ENCODE peak calls at places on chromosomes 11 and 22, in nine cellular contexts. C is left colon, Y is small intestine, Z is esophagus squamous epithelium, J is LHCN-M2, D is left lung, O is transverse colon, H is ecto neural progenitor cell, A is NCI-H2081. Q is an unnamed sample.

GRCh38 chr11:40162901-40163300 is 1296.6 kb downstream of the LRRC4C start:
- DNase-seq in D (no peak), H (no peak), A (no peak), J (no peak), Y (no peak), C (no peak), Z (no peak), O (no peak), Q (no peak)

GRCh38 chr11:88301478-88302140 is 35.9 kb downstream of the CTSC start:
- DNase-seq in O (no peak), D (no peak), A (no peak), Z (no peak), Y (no peak), C (no peak), H (no peak), J (no peak), Q (no peak)

GRCh38 chr11:79221417-79222130 is 219.3 kb downstream of the TENM4 start:
- DNase-seq in A (no peak), O (no peak), C (no peak), J (no peak), D (no peak), Y (no peak), H (no peak), Z (no peak), Q (no peak)

GRCh38 chr11:129950319-129951034 is 52.2 kb downstream of the PRDM10 start:
- DNase-seq in H (no peak), A (no peak), J (no peak), Z (no peak), C (peak; percentile 26), D (no peak), O (peak; percentile 24), Y (no peak), Q (no peak)

GRCh38 chr11:5620606-5621521 is 3.9 kb upstream of the TRIM34 start:
- DNase-seq in J (peak; percentile 90), D (no peak), Z (no peak), C (no peak), A (no peak), O (no peak), H (no peak), Y (peak; percentile 74), Q (no peak)

GRCh38 chr11:20117291-20117690 is 43.0 kb downstream of the DBX1 start:
- DNase-seq in Y (no peak), A (no peak), Z (no peak), C (no peak), O (no peak), J (no peak), H (no peak), D (no peak), Q (no peak)

GRCh38 chr11:3831378-3832239 is 9.2 kb downstream of the RHOG start:
- DNase-seq in H (no peak), C (no peak), J (no peak), Z (no peak), D (peak; percentile 82), Y (peak; percentile 51), A (no peak), O (no peak), Q (no peak)

GRCh38 chr11:47981667-47982404 is 1.5 kb downstream of the PTPRJ start:
- DNase-seq in J (no peak), D (peak; percentile 89), Z (no peak), A (no peak), H (no peak), Y (no peak), O (no peak), C (peak; percentile 48), Q (no peak)

GRCh38 chr11:62602141-62603071 is 741 bp upstream of the MTA2 start:
- DNase-seq in Z (no peak), H (peak; percentile 80), Y (peak; percentile 76), C (peak; percentile 77), J (no peak), O (peak; percentile 74), D (peak; percentile 87), A (peak; percentile 56), Q (peak; percentile 82)

GRCh38 chr22:23178512-23179254 is 1.6 kb upstream of the BCR start:
- DNase-seq in Z (no peak), O (peak; percentile 72), A (peak; percentile 55), Y (peak; percentile 59), H (peak; percentile 83), C (peak; percentile 76), D (peak; percentile 91), J (peak; percentile 36), Q (peak; percentile 61)

GRCh38 chr22:46524203-46524740 is 13.1 kb downstream of the CELSR1 start:
- DNase-seq in C (no peak), A (no peak), O (no peak), J (no peak), Y (no peak), Z (no peak), H (no peak), D (no peak), Q (no peak)

GRCh38 chr22:19203839-19204238 is 25.3 kb upstream of the SLC25A1 start:
- DNase-seq in C (no peak), Y (no peak), A (no peak), J (no peak), O (no peak), H (no peak), Z (no peak), D (no peak), Q (no peak)

GRCh38 chr22:17920145-17920605 is 104.2 kb downstream of the MICAL3 start:
- DNase-seq in J (no peak), H (peak; percentile 65), C (peak; percentile 78), O (peak; percentile 79), A (no peak), D (no peak), Y (peak; percentile 71), Z (no peak), Q (no peak)

Q was measured in RKO.